ENCODE peak calls at places on chromosomes 12 and 14, in seven cellular contexts. One of them, this sample, is unnamed.

GRCh38 chr12:63889236-63889635 is 44.7 kb downstream of the SRGAP1 start:
- DNase-seq in IMR-90: peak
- DNase-seq in GM18507: no peak
- DNase-seq in mesothelial cell of epicardium: no peak
- DNase-seq in LoVo: no peak
- DNase-seq in GM12865: no peak
- DNase-seq in stimulated activated CD4-positive, alpha-beta T cell treated with anti-CD3 and anti-CD28 coated beads, Interleukin-15, amount 100 ng/mL, for 1 hour: no peak
- DNase-seq in this sample: no peak

GRCh38 chr12:124053855-124054254 is 80.8 kb downstream of the ZNF664 start:
- DNase-seq in IMR-90: peak
- DNase-seq in GM18507: no peak
- DNase-seq in mesothelial cell of epicardium: peak
- DNase-seq in LoVo: no peak
- DNase-seq in GM12865: peak
- DNase-seq in stimulated activated CD4-positive, alpha-beta T cell treated with anti-CD3 and anti-CD28 coated beads, Interleukin-15, amount 100 ng/mL, for 1 hour: no peak
- DNase-seq in this sample: no peak

GRCh38 chr14:69543341-69544249 is 31.1 kb downstream of the CCDC177 start:
- DNase-seq in IMR-90: peak
- DNase-seq in GM18507: no peak
- DNase-seq in mesothelial cell of epicardium: no peak
- DNase-seq in LoVo: peak
- DNase-seq in GM12865: peak
- DNase-seq in stimulated activated CD4-positive, alpha-beta T cell treated with anti-CD3 and anti-CD28 coated beads, Interleukin-15, amount 100 ng/mL, for 1 hour: no peak
- DNase-seq in this sample: peak

GRCh38 chr14:66982247-66982646 is 207.0 kb upstream of the GARIN2 start:
- DNase-seq in IMR-90: no peak
- DNase-seq in GM18507: no peak
- DNase-seq in mesothelial cell of epicardium: no peak
- DNase-seq in LoVo: no peak
- DNase-seq in GM12865: no peak
- DNase-seq in stimulated activated CD4-positive, alpha-beta T cell treated with anti-CD3 and anti-CD28 coated beads, Interleukin-15, amount 100 ng/mL, for 1 hour: no peak
- DNase-seq in this sample: no peak

GRCh38 chr12:50103767-50104321 is at the start of gene GPD1:
- DNase-seq in IMR-90: peak
- DNase-seq in GM18507: no peak
- DNase-seq in mesothelial cell of epicardium: peak
- DNase-seq in LoVo: peak
- DNase-seq in GM12865: no peak
- DNase-seq in stimulated activated CD4-positive, alpha-beta T cell treated with anti-CD3 and anti-CD28 coated beads, Interleukin-15, amount 100 ng/mL, for 1 hour: peak
- DNase-seq in this sample: no peak

GRCh38 chr12:92446082-92446460 is 256.7 kb upstream of the PLEKHG7 start:
- DNase-seq in IMR-90: no peak
- DNase-seq in GM18507: no peak
- DNase-seq in mesothelial cell of epicardium: no peak
- DNase-seq in LoVo: no peak
- DNase-seq in GM12865: no peak
- DNase-seq in stimulated activated CD4-positive, alpha-beta T cell treated with anti-CD3 and anti-CD28 coated beads, Interleukin-15, amount 100 ng/mL, for 1 hour: no peak
- DNase-seq in this sample: no peak

GRCh38 chr14:93245764-93246420 is 38.8 kb downstream of the UBR7 start:
- DNase-seq in IMR-90: peak
- DNase-seq in GM18507: no peak
- DNase-seq in mesothelial cell of epicardium: no peak
- DNase-seq in LoVo: no peak
- DNase-seq in GM12865: no peak
- DNase-seq in stimulated activated CD4-positive, alpha-beta T cell treated with anti-CD3 and anti-CD28 coated beads, Interleukin-15, amount 100 ng/mL, for 1 hour: no peak
- DNase-seq in this sample: no peak

GRCh38 chr12:86186449-86186848 is 69.7 kb downstream of the MGAT4C start:
- DNase-seq in IMR-90: peak
- DNase-seq in GM18507: no peak
- DNase-seq in mesothelial cell of epicardium: no peak
- DNase-seq in LoVo: no peak
- DNase-seq in GM12865: peak
- DNase-seq in stimulated activated CD4-positive, alpha-beta T cell treated with anti-CD3 and anti-CD28 coated beads, Interleukin-15, amount 100 ng/mL, for 1 hour: no peak
- DNase-seq in this sample: no peak

GRCh38 chr12:3933074-3933818 is 60.0 kb upstream of the PARP11 start:
- DNase-seq in IMR-90: no peak
- DNase-seq in GM18507: no peak
- DNase-seq in mesothelial cell of epicardium: no peak
- DNase-seq in LoVo: no peak
- DNase-seq in GM12865: no peak
- DNase-seq in stimulated activated CD4-positive, alpha-beta T cell treated with anti-CD3 and anti-CD28 coated beads, Interleukin-15, amount 100 ng/mL, for 1 hour: no peak
- DNase-seq in this sample: no peak

GRCh38 chr14:63174760-63175191 is 29.5 kb upstream of the RHOJ start:
- DNase-seq in IMR-90: peak
- DNase-seq in GM18507: no peak
- DNase-seq in mesothelial cell of epicardium: no peak
- DNase-seq in LoVo: peak
- DNase-seq in GM12865: peak
- DNase-seq in stimulated activated CD4-positive, alpha-beta T cell treated with anti-CD3 and anti-CD28 coated beads, Interleukin-15, amount 100 ng/mL, for 1 hour: no peak
- DNase-seq in this sample: no peak

GRCh38 chr12:46276756-46277155 is 7.9 kb upstream of the SLC38A1 start:
- DNase-seq in IMR-90: no peak
- DNase-seq in GM18507: no peak
- DNase-seq in mesothelial cell of epicardium: no peak
- DNase-seq in LoVo: no peak
- DNase-seq in GM12865: no peak
- DNase-seq in stimulated activated CD4-positive, alpha-beta T cell treated with anti-CD3 and anti-CD28 coated beads, Interleukin-15, amount 100 ng/mL, for 1 hour: no peak
- DNase-seq in this sample: no peak

GRCh38 chr12:92676710-92677109 is 26.1 kb upstream of the PLEKHG7 start:
- DNase-seq in IMR-90: no peak
- DNase-seq in GM18507: no peak
- DNase-seq in mesothelial cell of epicardium: no peak
- DNase-seq in LoVo: no peak
- DNase-seq in GM12865: no peak
- DNase-seq in stimulated activated CD4-positive, alpha-beta T cell treated with anti-CD3 and anti-CD28 coated beads, Interleukin-15, amount 100 ng/mL, for 1 hour: no peak
- DNase-seq in this sample: no peak

GRCh38 chr12:108561852-108562347 is 496 bp upstream of the ISCU start:
- DNase-seq in IMR-90: no peak
- DNase-seq in GM18507: no peak
- DNase-seq in mesothelial cell of epicardium: no peak
- DNase-seq in LoVo: no peak
- DNase-seq in GM12865: no peak
- DNase-seq in stimulated activated CD4-positive, alpha-beta T cell treated with anti-CD3 and anti-CD28 coated beads, Interleukin-15, amount 100 ng/mL, for 1 hour: no peak
- DNase-seq in this sample: no peak